ENCODE peak calls at places on chromosome 13, in nine cellular contexts. B, W, X, E, F, Q, G, C and L are unnamed samples.
A peak's percentile ranks its signal among the peaks of the same experiment; 100 is the strongest.

GRCh38 chr13:98223741-98224140 is 46.7 kb upstream of the RNF113B start:
- DNase-seq in G (no peak), X (no peak), W (no peak), C (no peak), B (no peak), E (no peak), F (no peak), Q (no peak), L (no peak)

GRCh38 chr13:21672811-21673591 is 2.1 kb downstream of the FGF9 start:
- DNase-seq in B (no peak), G (no peak), Q (no peak), F (no peak), C (peak; percentile 17), E (no peak), W (peak; percentile 12), X (no peak), L (no peak)

GRCh38 chr13:46565808-46566750 is 13.1 kb downstream of the LRCH1 start:
- DNase-seq in X (no peak), B (no peak), C (no peak), F (no peak), G (no peak), W (no peak), Q (no peak), E (no peak), L (no peak)

GRCh38 chr13:76210262-76210661 is 574.1 kb downstream of the LMO7 start:
- DNase-seq in F (peak; percentile 27), G (no peak), C (peak; percentile 63), W (no peak), B (no peak), X (no peak), E (no peak), Q (no peak), L (no peak)

GRCh38 chr13:36883829-36884228 is 36.2 kb downstream of the SMAD9 start:
- DNase-seq in Q (no peak), F (no peak), W (no peak), C (no peak), E (no peak), X (no peak), B (no peak), G (no peak), L (no peak)

GRCh38 chr13:109769275-109769674 is 17.1 kb downstream of the IRS2 start:
- DNase-seq in X (no peak), Q (no peak), E (no peak), F (no peak), B (no peak), C (no peak), W (no peak), G (no peak), L (no peak)

GRCh38 chr13:39107484-39108040 is 69.3 kb downstream of the NHLRC3 start:
- DNase-seq in E (no peak), B (no peak), C (no peak), F (no peak), W (peak; percentile 17), X (no peak), Q (no peak), G (no peak), L (no peak)

GRCh38 chr13:113800576-113800926 is 41.5 kb downstream of the TMEM255B start:
- DNase-seq in Q (no peak), G (no peak), F (no peak), E (no peak), X (no peak), C (no peak), B (no peak), W (no peak), L (no peak)

GRCh38 chr13:51793570-51794273 is 10.2 kb downstream of the DHRS12 start:
- DNase-seq in F (no peak), X (no peak), C (peak; percentile 88), E (no peak), B (peak; percentile 82), G (no peak), Q (peak; percentile 77), W (no peak), L (no peak)

GRCh38 chr13:52371736-52372247 is 34.2 kb downstream of the THSD1 start:
- DNase-seq in Q (no peak), B (peak; percentile 53), E (no peak), X (no peak), C (peak; percentile 72), G (no peak), W (no peak), F (no peak), L (no peak)

GRCh38 chr13:30360586-30360985 is 53.2 kb upstream of the KATNAL1 start:
- DNase-seq in G (no peak), E (no peak), X (no peak), C (no peak), W (no peak), B (no peak), Q (no peak), F (no peak), L (no peak)

GRCh38 chr13:102609696-102610095 is 12.9 kb downstream of the TPP2 start:
- DNase-seq in C (no peak), W (no peak), F (no peak), E (no peak), X (no peak), G (no peak), Q (no peak), B (no peak), L (no peak)

GRCh38 chr13:77038907-77039470 is 12.0 kb upstream of the FBXL3 start:
- DNase-seq in E (no peak), X (no peak), B (peak; percentile 29), C (no peak), F (no peak), G (no peak), Q (no peak), W (no peak), L (no peak)

GRCh38 chr13:41916173-41916954 is 44.5 kb downstream of the VWA8 start:
- DNase-seq in F (no peak), G (no peak), Q (no peak), B (peak; percentile 84), X (no peak), C (peak; percentile 88), W (no peak), E (no peak), L (no peak)

GRCh38 chr13:52096748-52097147 is 32.1 kb downstream of the NEK5 start:
- DNase-seq in W (no peak), Q (no peak), E (no peak), G (no peak), C (no peak), F (no peak), B (no peak), X (no peak), L (no peak)

GRCh38 chr13:24135674-24136300 is 24.7 kb upstream of the SPATA13 start:
- DNase-seq in E (no peak), W (no peak), C (no peak), Q (no peak), F (no peak), G (no peak), B (peak; percentile 54), X (no peak), L (no peak)

GRCh38 chr13:21526707-21527454 is 67.8 kb upstream of the ZDHHC20 start:
- DNase-seq in G (no peak), C (no peak), W (no peak), X (no peak), F (no peak), Q (no peak), E (no peak), B (no peak), L (no peak)

GRCh38 chr13:34128661-34129060 is 310.7 kb downstream of the RFC3 start:
- DNase-seq in Q (no peak), E (no peak), G (no peak), C (peak; percentile 37), X (no peak), B (no peak), F (no peak), W (no peak), L (no peak)

GRCh38 chr13:93522486-93522885 is 295.9 kb downstream of the GPC6 start:
- DNase-seq in F (no peak), G (no peak), W (no peak), E (no peak), Q (no peak), X (no peak), B (no peak), C (peak; percentile 47), L (no peak)

GRCh38 chr13:36329355-36329754 is 16.8 kb downstream of the SPART start:
- DNase-seq in G (no peak), F (no peak), X (no peak), B (no peak), C (no peak), Q (no peak), W (no peak), E (no peak), L (no peak)

GRCh38 chr13:114063545-114064515 is 68.6 kb downstream of the RASA3 start:
- DNase-seq in C (peak; percentile 86), X (peak; percentile 84), B (peak; percentile 56), W (no peak), G (no peak), E (no peak), F (no peak), Q (peak; percentile 79), L (no peak)

GRCh38 chr13:35143123-35143522 is 201.1 kb downstream of the NBEA start:
- DNase-seq in Q (no peak), W (no peak), G (no peak), C (peak; percentile 17), F (no peak), B (no peak), X (no peak), E (no peak), L (no peak)

GRCh38 chr13:48890386-48890785 is 85.3 kb upstream of the FNDC3A start:
- DNase-seq in W (no peak), F (no peak), B (no peak), G (no peak), Q (no peak), C (peak; percentile 83), E (no peak), X (no peak), L (no peak)

GRCh38 chr13:107367258-107367657 is 799.3 kb upstream of the ARGLU1 start:
- DNase-seq in B (peak; percentile 95), C (no peak), F (no peak), X (no peak), Q (no peak), E (no peak), G (no peak), W (no peak), L (no peak)

GRCh38 chr13:28267495-28267894 is 129.2 kb downstream of the PAN3 start:
- DNase-seq in C (no peak), Q (no peak), X (no peak), W (no peak), E (no peak), F (no peak), G (no peak), B (no peak), L (no peak)

GRCh38 chr13:60397693-60398437 is 845 bp downstream of the TDRD3 start:
- DNase-seq in Q (peak; percentile 80), C (peak; percentile 84), B (peak; percentile 76), F (peak; percentile 69), G (peak; percentile 6), X (peak; percentile 79), W (peak; percentile 11), E (no peak), L (peak; percentile 29)

GRCh38 chr13:38693168-38693567 is 6.3 kb downstream of the FREM2 start:
- DNase-seq in G (no peak), W (no peak), E (no peak), B (no peak), C (no peak), Q (no peak), F (no peak), X (no peak), L (no peak)

GRCh38 chr13:108964601-108965000 is 335.2 kb downstream of the MYO16 start:
- DNase-seq in E (no peak), B (no peak), C (no peak), Q (no peak), W (no peak), F (no peak), G (no peak), X (no peak), L (no peak)

GRCh38 chr13:51625555-51626345 is 41.5 kb downstream of the WDFY2 start:
- DNase-seq in G (no peak), X (no peak), E (no peak), F (peak; percentile 42), C (no peak), W (no peak), Q (no peak), B (peak; percentile 59), L (no peak)

GRCh38 chr13:21557995-21558394 is 46.0 kb downstream of the MICU2 start:
- DNase-seq in G (no peak), X (no peak), W (peak; percentile 2), E (no peak), B (peak; percentile 24), C (peak; percentile 6), Q (no peak), F (no peak), L (no peak)